ENCODE peak calls at places on chromosomes 6 and 20, in five cellular contexts. C is K562, L is choroid plexus epithelial cell, V is pancreas, G is GM12865. S is an unnamed sample.
A peak's percentile ranks its signal among the peaks of the same experiment; 100 is the strongest.

GRCh38 chr6:71099649-71100048 is 142.8 kb upstream of the B3GAT2 start:
- DNase-seq in C (no peak), L (no peak), V (no peak), G (no peak), S (no peak)

GRCh38 chr6:73081955-73082354 is 143.3 kb downstream of the KHDC1L start:
- DNase-seq in C (no peak), L (no peak), V (no peak), G (no peak), S (no peak)

GRCh38 chr20:25197173-25197869 is 1.8 kb downstream of the ENTPD6 start:
- DNase-seq in C (peak; percentile 12), L (no peak), V (no peak), G (no peak), S (no peak)

GRCh38 chr6:33967966-33968724 is 164.3 kb upstream of the MLN start:
- DNase-seq in C (peak; percentile 50), L (peak; percentile 5), V (no peak), G (no peak), S (peak; percentile 6)

GRCh38 chr20:47681977-47682812 is 103.1 kb downstream of the SULF2 start:
- DNase-seq in C (no peak), L (peak; percentile 12), V (no peak), G (no peak), S (peak; percentile 29)

GRCh38 chr20:15155848-15156401 is 818.5 kb upstream of the FLRT3 start:
- DNase-seq in C (no peak), L (no peak), V (no peak), G (no peak), S (no peak)

GRCh38 chr20:17617212-17617867 is 47.5 kb downstream of the DSTN start:
- DNase-seq in C (peak; percentile 62), L (peak; percentile 55), V (peak; percentile 44), G (peak; percentile 56), S (peak; percentile 44)

GRCh38 chr6:16729183-16729696 is 32.0 kb downstream of the ATXN1 start:
- DNase-seq in C (no peak), L (peak; percentile 74), V (no peak), G (no peak), S (peak; percentile 69)

GRCh38 chr6:107699191-107700015 is 124.7 kb downstream of the SCML4 start:
- DNase-seq in C (no peak), L (no peak), V (no peak), G (no peak), S (peak; percentile 70)

GRCh38 chr6:68226460-68226859 is 408.6 kb upstream of the ADGRB3 start:
- DNase-seq in C (peak; percentile 24), L (peak; percentile 49), V (no peak), G (peak; percentile 16), S (no peak)

GRCh38 chr6:39929733-39930461 is 4.4 kb downstream of the MOCS1 start:
- DNase-seq in C (no peak), L (peak; percentile 27), V (no peak), G (no peak), S (peak; percentile 46)

GRCh38 chr6:52910091-52910490 is 593 bp upstream of the GSTA3 start:
- DNase-seq in C (no peak), L (no peak), V (no peak), G (no peak), S (no peak)

GRCh38 chr6:12608016-12608860 is 108.3 kb upstream of the PHACTR1 start:
- DNase-seq in C (no peak), L (peak; percentile 53), V (no peak), G (peak; percentile 83), S (no peak)

GRCh38 chr6:165579151-165579550 is 83.9 kb downstream of the PDE10A start:
- DNase-seq in C (no peak), L (no peak), V (no peak), G (no peak), S (no peak)

GRCh38 chr6:129889580-129889979 is 28.5 kb upstream of the TMEM244 start:
- DNase-seq in C (no peak), L (peak; percentile 77), V (no peak), G (no peak), S (peak; percentile 94)

GRCh38 chr6:109095821-109096084 is 446 bp downstream of the CEP57L1 start:
- DNase-seq in C (no peak), L (no peak), V (no peak), G (no peak), S (no peak)

GRCh38 chr20:36394340-36394965 is 88.3 kb downstream of the DLGAP4 start:
- DNase-seq in C (no peak), L (no peak), V (no peak), G (no peak), S (peak; percentile 12)

GRCh38 chr6:106666290-106667021 is 37.1 kb downstream of the QRSL1 start:
- DNase-seq in C (no peak), L (no peak), V (no peak), G (peak; percentile 73), S (no peak)

GRCh38 chr6:38391909-38392614 is 247.7 kb downstream of the BTBD9 start:
- DNase-seq in C (no peak), L (peak; percentile 27), V (no peak), G (no peak), S (peak; percentile 19)

GRCh38 chr6:5517781-5518180 is 256.5 kb downstream of the FARS2 start:
- DNase-seq in C (no peak), L (no peak), V (no peak), G (peak; percentile 54), S (no peak)

GRCh38 chr6:137016366-137016765 is 28.4 kb downstream of the IL20RA start:
- DNase-seq in C (no peak), L (peak; percentile 23), V (no peak), G (no peak), S (no peak)

GRCh38 chr20:25293910-25294458 is 46.1 kb downstream of the PYGB start:
- DNase-seq in C (no peak), L (no peak), V (no peak), G (no peak), S (no peak)

GRCh38 chr20:60966766-60967165 is 285.3 kb upstream of the CDH4 start:
- DNase-seq in C (no peak), L (no peak), V (no peak), G (no peak), S (no peak)

GRCh38 chr20:46014517-46015396 is 6.0 kb downstream of the MMP9 start:
- DNase-seq in C (no peak), L (no peak), V (no peak), G (no peak), S (no peak)

GRCh38 chr6:100809346-100809745 is 71.8 kb downstream of the ASCC3 start:
- DNase-seq in C (no peak), L (peak; percentile 8), V (no peak), G (no peak), S (peak; percentile 5)

GRCh38 chr6:24856954-24857670 is 58.4 kb upstream of the ARMH2 start:
- DNase-seq in C (no peak), L (no peak), V (no peak), G (no peak), S (no peak)

GRCh38 chr6:137751768-137752560 is 115.1 kb upstream of the TNFAIP3 start:
- DNase-seq in C (no peak), L (no peak), V (no peak), G (no peak), S (no peak)

GRCh38 chr6:37676071-37676470 is 21.6 kb downstream of the MDGA1 start:
- DNase-seq in C (no peak), L (no peak), V (no peak), G (no peak), S (no peak)

GRCh38 chr20:21510995-21511394 is 2.9 kb downstream of the NKX2-2 start:
- DNase-seq in C (no peak), L (no peak), V (no peak), G (no peak), S (no peak)

GRCh38 chr20:58868795-58869194 is 16.3 kb downstream of the GNAS start:
- DNase-seq in C (peak; percentile 49), L (peak; percentile 49), V (no peak), G (peak; percentile 29), S (no peak)
- TF ChIP-seq CTCF in C (peak; percentile 59), L (peak; percentile 69), V (no peak), G (peak; percentile 36), S (no peak)

GRCh38 chr6:56148488-56149190 is 98.7 kb downstream of the COL21A1 start:
- DNase-seq in C (no peak), L (peak; percentile 58), V (no peak), G (no peak), S (peak; percentile 35)

GRCh38 chr6:56145616-56146015 is 101.8 kb downstream of the COL21A1 start:
- DNase-seq in C (no peak), L (no peak), V (no peak), G (no peak), S (peak; percentile 59)

GRCh38 chr6:56144538-56145324 is 102.6 kb downstream of the COL21A1 start:
- DNase-seq in C (no peak), L (peak; percentile 24), V (no peak), G (no peak), S (peak; percentile 97)

GRCh38 chr6:56140090-56140489 is 107.3 kb downstream of the COL21A1 start:
- DNase-seq in C (no peak), L (no peak), V (no peak), G (no peak), S (no peak)

DNA sequence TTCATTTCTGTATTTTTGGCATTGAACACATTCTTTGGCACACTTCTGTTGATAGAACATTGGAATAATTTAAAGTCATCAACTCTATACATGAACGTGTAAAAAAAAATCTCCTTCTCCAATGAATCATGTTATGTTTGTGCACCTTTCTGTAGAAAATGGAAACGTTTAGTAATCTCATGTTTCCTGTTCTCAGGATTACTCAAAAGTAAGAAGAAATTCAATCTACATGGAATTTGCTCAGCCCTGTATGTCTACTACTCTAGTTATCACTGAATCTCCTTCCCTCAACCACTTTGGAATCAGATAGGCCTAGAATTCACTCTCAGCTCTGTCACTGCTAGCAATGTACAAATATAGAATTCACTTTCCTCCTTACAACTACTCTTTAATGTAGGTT is 103.6 kb downstream of the COL21A1 start:
- DNase-seq in C (no peak), L (peak; percentile 6), V (no peak), G (no peak), S (no peak)
- H3K4me3 ChIP-seq in C (no peak overlapping the region), L (no peak overlapping the region), V (no peak overlapping the region), G (no peak overlapping the region), S (no peak overlapping the region)

GRCh38 chr20:4887586-4887985 is 113.7 kb downstream of the SLC23A2 start:
- DNase-seq in C (no peak), L (no peak), V (no peak), G (no peak), S (no peak)

GRCh38 chr20:4891364-4891763 is 109.9 kb downstream of the SLC23A2 start:
- DNase-seq in C (no peak), L (no peak), V (no peak), G (no peak), S (no peak)

GRCh38 chr20:4891997-4892396 is 109.3 kb downstream of the SLC23A2 start:
- DNase-seq in C (no peak), L (no peak), V (no peak), G (no peak), S (no peak)

GRCh38 chr20:4886771-4887527 is 114.4 kb downstream of the SLC23A2 start:
- DNase-seq in C (no peak), L (no peak), V (no peak), G (no peak), S (peak; percentile 14)

GRCh38 chr20:4889446-4889845 is 111.9 kb downstream of the SLC23A2 start:
- DNase-seq in C (no peak), L (no peak), V (no peak), G (no peak), S (no peak)
- TF ChIP-seq CTCF in C (no peak), L (no peak), V (no peak), G (no peak), S (no peak)

DNA sequence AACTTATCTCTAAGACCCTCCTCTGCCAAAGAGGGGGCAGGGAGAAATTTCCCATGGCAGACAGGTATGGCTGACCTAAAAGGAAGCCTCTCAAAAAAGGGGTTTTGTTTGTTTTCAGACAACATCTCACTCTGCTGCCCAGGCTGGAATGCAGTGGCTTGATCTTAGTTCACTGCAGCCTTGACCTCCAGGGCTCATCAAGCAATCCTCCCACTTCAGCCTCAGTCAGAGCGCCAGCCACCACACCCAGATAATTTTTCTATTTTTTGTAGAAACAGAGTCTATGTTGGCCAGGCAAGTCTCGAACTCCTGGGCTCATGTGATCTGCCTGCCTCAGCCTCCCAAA is 3.8 kb downstream of the EZR start:
- DNase-seq in C (no peak), L (no peak), V (no peak), G (no peak), S (no peak)
- H3K4me3 ChIP-seq in C (no peak overlapping the region), L (no peak overlapping the region), V (peak overlapping the region; percentile 82), G (peak overlapping the region; percentile 60), S (no peak overlapping the region)